ENCODE peak calls at places on chromosomes 4 and X, in five cellular contexts. Q is cardiac fibroblast, K is mucosa of descending colon, T is AG04450, S is fibroblast of lung. I is an unnamed sample.

GRCh38 chr4:112817933-112818921 is 181.3 kb downstream of the LARP7 start:
- DNase-seq in S (peak), T (peak), Q (peak), K (peak), I (peak)

GRCh38 chr4:15396157-15396800 is 31.6 kb upstream of the C1QTNF7 start:
- DNase-seq in Q (peak), K (no peak), T (no peak), S (peak), I (no peak)

GRCh38 chr4:185847352-185848078 is 35.5 kb upstream of the SORBS2 start:
- DNase-seq in Q (peak), S (peak), K (no peak), T (no peak), I (peak)

GRCh38 chr4:73068496-73069337 is 799 bp downstream of the COX18 start:
- DNase-seq in Q (peak), S (peak), K (no peak), T (no peak), I (peak)

GRCh38 chr4:156971623-156972369 is at the start of gene PDGFC:
- DNase-seq in S (peak), K (peak), T (no peak), Q (peak), I (no peak)

GRCh38 chr4:161160718-161161117 is 1003.1 kb downstream of the FSTL5 start:
- DNase-seq in K (no peak), T (no peak), S (no peak), Q (no peak), I (no peak)

GRCh38 chrX:107849747-107850478 is 24.2 kb downstream of the MID2 start:
- DNase-seq in Q (peak), S (peak), T (no peak), K (no peak), I (no peak)

GRCh38 chrX:121642415-121642814 is 595.0 kb downstream of the GLUD2 start:
- DNase-seq in T (no peak), Q (peak), S (no peak), K (no peak), I (no peak)

GRCh38 chrX:109508915-109509314 is 27.0 kb upstream of the GUCY2F start:
- DNase-seq in K (no peak), S (no peak), T (no peak), Q (no peak), I (no peak)

GRCh38 chr4:149749769-149750168 is 65.9 kb downstream of the IQCM start:
- DNase-seq in S (no peak), Q (no peak), T (no peak), K (no peak), I (no peak)

GRCh38 chr4:122483481-122483880 is 27.0 kb upstream of the IL2 start:
- DNase-seq in T (no peak), Q (no peak), K (no peak), S (no peak), I (no peak)

GRCh38 chrX:150446995-150447394 is 83.9 kb downstream of the MAMLD1 start:
- DNase-seq in Q (peak), T (no peak), K (no peak), S (peak), I (no peak)

GRCh38 chr4:174380699-174381098 is 97.0 kb downstream of the CEP44 start:
- DNase-seq in Q (no peak), K (no peak), T (no peak), S (no peak), I (no peak)

GRCh38 chrX:139691493-139691842 is 16.5 kb downstream of the MCF2 start:
- DNase-seq in T (no peak), K (no peak), S (no peak), Q (peak), I (no peak)

GRCh38 chrX:143206961-143207360 is 181.2 kb downstream of the SPANXN4 start:
- DNase-seq in T (no peak), Q (no peak), S (no peak), K (no peak), I (no peak)

GRCh38 chr4:80138556-80139538 is 58.5 kb upstream of the PRDM8 start:
- DNase-seq in S (peak), T (no peak), K (no peak), Q (no peak), I (peak)

GRCh38 chr4:98544141-98544817 is 114.1 kb downstream of the TSPAN5 start:
- DNase-seq in T (no peak), K (no peak), Q (no peak), S (no peak), I (no peak)

GRCh38 chrX:15915959-15916703 is 61.5 kb upstream of the AP1S2 start:
- DNase-seq in S (no peak), K (no peak), T (no peak), Q (peak), I (no peak)

GRCh38 chrX:70454441-70455365 is 10.1 kb downstream of the DLG3 start:
- DNase-seq in S (peak), T (no peak), K (peak), Q (peak), I (no peak)

GRCh38 chr4:38366451-38366850 is 297.5 kb upstream of the KLF3 start:
- DNase-seq in S (peak), Q (peak), T (no peak), K (no peak), I (no peak)

GRCh38 chr4:75513529-75514130 is 573 bp downstream of the RCHY1 start:
- DNase-seq in Q (peak), T (no peak), S (peak), K (no peak), I (no peak)

GRCh38 chr4:125736057-125736456 is 421.3 kb downstream of the FAT4 start:
- DNase-seq in S (peak), Q (peak), K (no peak), T (no peak), I (no peak)

GRCh38 chrX:10115082-10115481 is 41.7 kb upstream of the CLCN4 start:
- DNase-seq in K (no peak), S (no peak), Q (no peak), T (no peak), I (no peak)

GRCh38 chr4:175776217-175776616 is 35.8 kb downstream of the GPM6A start:
- DNase-seq in T (no peak), Q (no peak), S (no peak), K (no peak), I (no peak)

GRCh38 chrX:18934708-18935107 is 49.2 kb downstream of the PHKA2 start:
- DNase-seq in Q (no peak), K (no peak), T (no peak), S (no peak), I (no peak)

GRCh38 chrX:9665113-9665512 is 100.5 kb downstream of the GPR143 start:
- DNase-seq in Q (peak), K (no peak), T (no peak), S (no peak), I (no peak)

GRCh38 chr4:87078987-87079469 is 141.4 kb downstream of the KLHL8 start:
- DNase-seq in K (no peak), T (peak), Q (peak), S (peak), I (no peak)

DNA sequence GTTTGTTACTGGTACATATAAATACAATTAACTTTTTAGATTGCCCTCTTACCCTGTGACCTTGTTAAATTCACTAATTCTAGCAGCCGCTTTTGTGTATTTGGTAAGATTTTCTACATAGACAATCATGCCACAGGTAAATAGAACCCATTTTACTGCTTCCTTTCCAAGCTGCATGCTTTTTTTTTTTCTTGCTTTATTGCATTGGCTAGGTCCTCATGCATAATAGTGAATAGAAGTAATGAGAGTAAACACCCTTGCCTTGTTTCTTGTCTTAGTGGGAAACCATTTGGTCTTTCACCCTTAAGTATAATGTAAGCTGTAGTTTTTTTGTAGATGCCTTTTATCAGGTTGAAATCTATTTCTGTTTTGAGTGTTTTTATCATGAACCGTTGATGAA is 7.7 kb upstream of the TMEM271 start:
- DNase-seq in T (no peak), K (no peak), S (no peak), Q (no peak), I (no peak)
- TF ChIP-seq CTCF in T (no peak), K (no peak), S (no peak), Q (no peak), I (no peak)

DNA sequence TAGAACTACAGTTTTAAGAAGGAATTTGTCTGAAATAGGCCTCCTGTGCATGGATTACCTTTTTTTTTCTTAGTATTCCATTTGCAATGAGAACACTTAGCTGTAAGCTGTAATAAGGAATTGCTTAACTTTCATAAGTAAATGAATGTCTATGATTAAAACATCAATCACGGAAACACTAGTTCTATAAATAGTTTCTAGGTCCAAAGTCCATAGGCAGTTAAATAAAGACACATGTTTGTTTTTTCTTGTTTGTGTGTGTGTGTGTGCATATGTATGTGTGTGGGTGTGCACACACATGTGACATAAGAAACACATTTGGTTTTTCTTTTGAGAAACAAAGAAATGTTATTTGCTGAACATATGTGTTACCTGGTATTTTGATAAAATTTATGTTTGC is 11.2 kb downstream of the GPRIN3 start:
- DNase-seq in T (no peak), S (no peak), K (no peak), Q (no peak), I (no peak)
- H3K4me3 ChIP-seq in T (no peak), S (no peak), K (no peak), Q (no peak), I (no peak)

GRCh38 chr4:102455750-102456149 is 45.4 kb upstream of the NFKB1 start:
- DNase-seq in K (no peak), Q (no peak), S (no peak), T (no peak), I (no peak)
- TF ChIP-seq CTCF in K (no peak), Q (no peak), S (no peak), T (no peak), I (no peak)

GRCh38 chrX:130106071-130106470 is 4.2 kb downstream of the ELF4 start:
- DNase-seq in K (no peak), Q (no peak), T (no peak), S (no peak), I (no peak)

GRCh38 chrX:130109429-130110378 is 593 bp downstream of the ELF4 start:
- DNase-seq in S (peak), T (no peak), Q (peak), K (peak), I (no peak)

GRCh38 chrX:130110379-130111219 is at the start of gene ELF4:
- DNase-seq in S (peak), K (peak), T (no peak), Q (peak), I (no peak)

GRCh38 chrX:130111220-130111934 is 1.1 kb upstream of the ELF4 start:
- DNase-seq in K (peak), S (no peak), Q (peak), T (no peak), I (no peak)

DNA sequence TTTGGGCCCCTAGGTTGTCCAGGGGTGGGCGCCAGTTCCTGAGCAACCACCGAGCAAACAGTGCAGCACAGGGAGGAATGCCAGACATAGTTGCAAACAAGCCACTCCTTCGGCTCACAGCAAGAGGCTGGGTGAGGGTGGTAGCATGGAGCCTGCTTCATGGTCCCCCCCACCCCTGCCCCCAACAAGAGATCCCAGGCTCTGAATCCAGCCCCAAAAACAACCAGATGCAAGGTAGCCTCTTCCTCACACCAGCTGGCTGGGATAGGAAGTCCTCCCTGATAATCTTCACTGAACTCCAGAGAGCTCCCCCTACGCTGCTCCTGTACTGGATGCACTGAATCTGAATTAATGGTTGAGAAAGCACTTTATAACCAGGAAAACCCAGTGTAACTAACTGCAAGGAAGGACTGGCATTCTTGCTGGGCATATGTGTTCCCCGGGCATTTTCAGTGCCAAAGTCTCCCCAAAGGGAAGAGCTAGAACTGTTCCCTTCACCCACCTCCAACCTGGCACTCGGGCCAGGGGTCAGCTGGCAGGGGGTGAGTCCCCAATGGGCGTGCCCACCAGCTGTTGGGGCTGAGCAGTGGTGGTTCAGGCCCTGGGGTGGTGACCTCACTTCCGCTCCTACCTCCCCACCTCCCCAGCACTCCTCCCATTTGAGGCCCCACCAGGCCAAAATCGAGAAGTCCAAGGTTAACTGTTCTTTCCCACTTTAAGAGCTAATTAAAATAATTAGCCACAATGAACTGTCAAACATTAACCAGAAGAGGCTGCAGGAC is 1.5 kb downstream of the ELF4 start:
- DNase-seq in T (no peak), Q (peak), S (no peak), K (peak), I (no peak)
- H3K4me3 ChIP-seq in T (peak), Q (peak), S (peak), K (peak), I (peak)

GRCh38 chr4:164012396-164013027 is 518.0 kb downstream of the TMA16 start:
- DNase-seq in T (no peak), S (peak), K (no peak), Q (no peak), I (no peak)
- TF ChIP-seq CTCF in T (no peak), S (peak), K (no peak), Q (no peak), I (no peak)

GRCh38 chrX:77966361-77966760 is 3.1 kb downstream of the PGAM4 start:
- DNase-seq in K (no peak), Q (no peak), T (no peak), S (no peak), I (no peak)
- H3K4me3 ChIP-seq in K (no peak), Q (no peak), T (no peak), S (no peak), I (no peak)

I was measured in HFF-Myc.